ENCODE peak calls at places on chromosomes 16 and 17, in six cellular contexts. K is Daoy, S is midbrain, W is neural progenitor cell, Y is GM23248, G is NCI-H1105. D is an unnamed sample.
A peak's percentile ranks its signal among the peaks of the same experiment; 100 is the strongest.

GRCh38 chr17:79834575-79835469 is 4.4 kb downstream of the CBX4 start:
- DNase-seq in W (peak; percentile 77), G (no peak), S (no peak), K (no peak), Y (no peak), D (no peak)

GRCh38 chr16:82638095-82638798 is 11.5 kb downstream of the CDH13 start:
- DNase-seq in W (no peak), S (no peak), K (peak; percentile 84), G (no peak), Y (peak; percentile 83), D (no peak)

GRCh38 chr16:31253642-31254045 is 6.1 kb upstream of the ITGAM start:
- DNase-seq in G (no peak), W (no peak), K (no peak), Y (no peak), S (no peak), D (no peak)

GRCh38 chr16:84117482-84117843 is 721 bp upstream of the MBTPS1 start:
- DNase-seq in K (peak; percentile 35), Y (no peak), G (no peak), S (peak; percentile 45), W (peak; percentile 58), D (no peak)

GRCh38 chr16:88067530-88068411 is 116.5 kb downstream of the BANP start:
- DNase-seq in K (no peak), G (no peak), S (no peak), W (no peak), Y (no peak), D (no peak)

GRCh38 chr16:86739808-86740207 is 161.5 kb downstream of the FOXL1 start:
- DNase-seq in K (no peak), S (no peak), W (no peak), Y (no peak), G (no peak), D (no peak)

GRCh38 chr17:32806646-32807045 is 70.3 kb downstream of the MYO1D start:
- DNase-seq in W (no peak), S (no peak), Y (no peak), K (no peak), G (no peak), D (no peak)

GRCh38 chr17:34582185-34582900 is 3.0 kb downstream of the TMEM132E start:
- DNase-seq in S (no peak), Y (peak; percentile 10), G (peak; percentile 8), W (peak; percentile 23), K (no peak), D (no peak)

GRCh38 chr16:54342966-54343365 is 56.4 kb upstream of the IRX3 start:
- DNase-seq in K (no peak), S (no peak), G (no peak), W (no peak), Y (peak; percentile 53), D (no peak)

GRCh38 chr17:80045703-80046102 is 9.3 kb downstream of the CCDC40 start:
- DNase-seq in W (no peak), G (peak; percentile 53), K (no peak), S (no peak), Y (no peak), D (no peak)

GRCh38 chr16:22300427-22301071 is 3.3 kb downstream of the POLR3E start:
- DNase-seq in G (no peak), Y (peak; percentile 85), S (peak; percentile 78), K (peak; percentile 38), W (peak; percentile 69), D (peak; percentile 7)

GRCh38 chr17:4176803-4177472 is 33.9 kb downstream of the CYB5D2 start:
- DNase-seq in S (no peak), Y (no peak), K (no peak), W (no peak), G (no peak), D (no peak)

GRCh38 chr16:22161999-22162657 is at the start of gene SDR42E2:
- DNase-seq in W (peak; percentile 73), Y (no peak), K (no peak), S (no peak), G (peak; percentile 12), D (peak; percentile 88)

GRCh38 chr17:64103751-64104364 is 26.1 kb downstream of the ERN1 start:
- DNase-seq in W (no peak), K (peak; percentile 81), S (no peak), Y (peak; percentile 68), G (no peak), D (no peak)

GRCh38 chr16:63530208-63530607 is 1494.0 kb upstream of the CDH8 start:
- DNase-seq in Y (no peak), K (no peak), W (peak; percentile 11), S (peak; percentile 2), G (no peak), D (no peak)

GRCh38 chr17:32385971-32386370 is 36.0 kb downstream of the ZNF207 start:
- DNase-seq in K (no peak), Y (no peak), W (no peak), G (no peak), S (no peak), D (no peak)

GRCh38 chr16:50309527-50310307 is 43.4 kb downstream of the ADCY7 start:
- DNase-seq in S (no peak), K (no peak), Y (no peak), W (no peak), G (peak; percentile 10), D (no peak)

GRCh38 chr16:4936181-4936990 is 562 bp downstream of the PPL start:
- DNase-seq in K (no peak), Y (peak; percentile 44), G (peak; percentile 9), S (no peak), W (peak; percentile 75), D (no peak)

GRCh38 chr17:2259769-2260536 is 43.6 kb downstream of the SMG6 start:
- DNase-seq in G (no peak), K (no peak), Y (peak; percentile 69), W (no peak), S (no peak), D (no peak)